ENCODE peak calls at places on chromosomes 13 and 19, in four cellular contexts. N is K562, P is HepG2, D is GM12878. C is an unnamed sample.

GRCh38 chr19:49676136-49676689 is 858 bp upstream of the PRMT1 start:
- DNase-seq in N (peak; percentile 74), P (peak; percentile 80), D (peak; percentile 84), C (peak; percentile 94)

GRCh38 chr13:92827503-92827902 is 399.1 kb upstream of the GPC6 start:
- DNase-seq in N (no peak), P (no peak), D (no peak), C (no peak)

GRCh38 chr13:67355791-67356190 is 125.7 kb upstream of the PCDH9 start:
- DNase-seq in N (no peak), P (no peak), D (no peak), C (no peak)

GRCh38 chr13:99601535-99601934 is 100.3 kb downstream of the TM9SF2 start:
- DNase-seq in N (no peak), P (no peak), D (no peak), C (no peak)

GRCh38 chr13:44653261-44653660 is 77.1 kb upstream of the TSC22D1 start:
- DNase-seq in N (no peak), P (no peak), D (no peak), C (no peak)

GRCh38 chr19:16825312-16826168 is 3.7 kb upstream of the SIN3B start:
- DNase-seq in N (no peak), P (no peak), D (no peak), C (peak; percentile 83)

GRCh38 chr13:22278336-22278929 is 607.6 kb downstream of the FGF9 start:
- DNase-seq in N (no peak), P (peak; percentile 2), D (peak; percentile 43), C (peak; percentile 71)

GRCh38 chr13:29537736-29538624 is 57.5 kb downstream of the SLC7A1 start:
- DNase-seq in N (no peak), P (no peak), D (no peak), C (no peak)

GRCh38 chr13:42544246-42544915 is 29.6 kb upstream of the TNFSF11 start:
- DNase-seq in N (no peak), P (no peak), D (no peak), C (no peak)

GRCh38 chr19:41319500-41320184 is 9.7 kb downstream of the CCDC97 start:
- DNase-seq in N (no peak), P (no peak), D (no peak), C (no peak)

GRCh38 chr13:23824355-23824754 is 64.8 kb downstream of the MIPEP start:
- DNase-seq in N (no peak), P (no peak), D (no peak), C (no peak)

GRCh38 chr13:103282571-103283450 is 216.6 kb upstream of the SLC10A2 start:
- DNase-seq in N (no peak), P (no peak), D (no peak), C (no peak)

GRCh38 chr13:31094331-31095015 is 67.2 kb downstream of the HSPH1 start:
- DNase-seq in N (no peak), P (no peak), D (no peak), C (no peak)

GRCh38 chr13:43054803-43055802 is 31.7 kb downstream of the DNAJC15 start:
- DNase-seq in N (no peak), P (peak; percentile 75), D (no peak), C (peak; percentile 87)

GRCh38 chr13:113034451-113035208 is 65.6 kb downstream of the MCF2L start:
- DNase-seq in N (peak; percentile 44), P (peak; percentile 52), D (no peak), C (peak; percentile 81)

GRCh38 chr13:23372264-23372905 is 61.1 kb downstream of the SACS start:
- DNase-seq in N (no peak), P (no peak), D (no peak), C (no peak)

GRCh38 chr19:30879225-30879624 is 470.0 kb downstream of the TSHZ3 start:
- DNase-seq in N (no peak), P (no peak), D (no peak), C (no peak)

GRCh38 chr19:44684892-44685847 is 13.8 kb upstream of the CEACAM16 start:
- DNase-seq in N (peak; percentile 24), P (peak; percentile 37), D (no peak), C (peak; percentile 60)

GRCh38 chr19:33794578-33795369 is 1.9 kb upstream of the KCTD15 start:
- DNase-seq in N (no peak), P (no peak), D (no peak), C (peak; percentile 69)

GRCh38 chr13:108957369-108958012 is 328.1 kb downstream of the MYO16 start:
- DNase-seq in N (no peak), P (no peak), D (no peak), C (peak; percentile 22)

GRCh38 chr19:24052811-24053210 is 34.2 kb upstream of the ZNF254 start:
- DNase-seq in N (no peak), P (no peak), D (no peak), C (no peak)

GRCh38 chr19:3343619-3344502 is 22.5 kb upstream of the NFIC start:
- DNase-seq in N (peak; percentile 95), P (peak; percentile 86), D (no peak), C (peak; percentile 66)

GRCh38 chr13:57629821-57630235 is 1.7 kb upstream of the PCDH17 start:
- DNase-seq in N (peak; percentile 11), P (no peak), D (no peak), C (peak; percentile 99)

GRCh38 chr19:33260628-33261418 is 35.2 kb upstream of the SLC7A10 start:
- DNase-seq in N (no peak), P (no peak), D (no peak), C (no peak)

GRCh38 chr13:91142572-91142971 is 204.9 kb upstream of the MIR17HG start:
- DNase-seq in N (no peak), P (no peak), D (no peak), C (no peak)

GRCh38 chr13:30832845-30833332 is 73.2 kb upstream of the MEDAG start:
- DNase-seq in N (peak; percentile 15), P (peak; percentile 97), D (no peak), C (peak; percentile 33)

GRCh38 chr13:104937881-104938280 is 1597.6 kb downstream of the EFNB2 start:
- DNase-seq in N (no peak), P (no peak), D (no peak), C (no peak)
- TF ChIP-seq JUNB in N (no peak), P (no peak), D (no peak), C (no peak)

GRCh38 chr13:94703721-94704314 is 8.5 kb downstream of the SOX21 start:
- DNase-seq in N (no peak), P (no peak), D (no peak), C (peak; percentile 25)
- TF ChIP-seq EZH2 in N (no peak), P (peak; percentile 85), D (no peak), C (peak; percentile 78)

GRCh38 chr13:73893833-73894232 is 240.4 kb downstream of the KLF12 start:
- DNase-seq in N (no peak), P (no peak), D (no peak), C (no peak)
- H3K79me2 ChIP-seq in N (no peaks in the 10 kb centered on the region), P (no peaks in the 10 kb centered on the region), D (no peaks in the 10 kb centered on the region), C (no peaks in the 10 kb centered on the region)

DNA sequence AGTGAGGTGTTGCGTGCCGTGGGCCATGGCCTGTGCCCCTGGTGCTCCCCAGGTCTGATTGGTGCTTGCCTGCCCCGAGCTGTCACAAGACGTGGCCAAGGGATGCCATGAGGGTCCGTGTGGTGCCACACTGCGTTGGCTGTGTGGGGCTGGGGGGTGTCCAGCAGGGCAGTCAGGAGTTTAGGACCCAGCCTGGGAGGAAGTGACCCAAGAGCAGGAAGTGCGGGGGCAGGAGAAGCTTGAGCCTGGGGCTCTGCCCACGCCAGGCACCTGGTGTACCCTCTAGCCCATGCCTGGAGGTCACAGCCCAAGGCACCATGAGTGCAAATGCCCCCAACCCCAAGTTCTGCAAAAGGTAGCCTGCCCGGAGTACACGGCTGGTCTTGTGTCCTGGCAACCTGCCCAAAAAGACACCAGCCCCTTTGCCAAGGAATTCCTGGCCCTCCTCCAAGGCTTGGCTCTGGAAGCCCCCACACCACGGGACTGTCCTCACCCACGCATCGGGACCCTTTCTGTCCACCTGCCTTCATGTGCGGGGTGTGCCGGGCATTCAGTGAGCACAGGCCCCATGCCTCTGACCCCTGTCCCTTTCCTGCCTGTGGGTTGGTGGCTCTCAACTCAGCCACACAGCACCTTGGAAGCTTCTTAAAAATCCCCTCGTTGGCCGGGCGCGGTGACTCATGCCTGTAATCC is 24.9 kb downstream of the MPND start:
- DNase-seq in N (no peak), P (no peak), D (no peak), C (no peak)
- TF ChIP-seq JUNB in N (no peak), P (no peak), D (no peak), C (no peak)

GRCh38 chr13:52847682-52848432 is 583 bp downstream of the PCDH8 start:
- DNase-seq in N (no peak), P (no peak), D (no peak), C (peak; percentile 33)

GRCh38 chr13:52848455-52849190 is at the start of gene PCDH8:
- DNase-seq in N (no peak), P (no peak), D (no peak), C (peak; percentile 96)

GRCh38 chr13:52850396-52851152 is 2.1 kb upstream of the PCDH8 start:
- DNase-seq in N (peak; percentile 6), P (peak; percentile 25), D (no peak), C (peak; percentile 96)

GRCh38 chr13:52851153-52851962 is 2.9 kb upstream of the PCDH8 start:
- DNase-seq in N (no peak), P (peak; percentile 7), D (peak; percentile 46), C (peak; percentile 89)

GRCh38 chr13:52849727-52850395 is 1.4 kb upstream of the PCDH8 start:
- DNase-seq in N (no peak), P (no peak), D (no peak), C (peak; percentile 54)
- TF ChIP-seq EZH2 in N (no peak), P (no peak), D (no peak), C (peak; percentile 52)

DNA sequence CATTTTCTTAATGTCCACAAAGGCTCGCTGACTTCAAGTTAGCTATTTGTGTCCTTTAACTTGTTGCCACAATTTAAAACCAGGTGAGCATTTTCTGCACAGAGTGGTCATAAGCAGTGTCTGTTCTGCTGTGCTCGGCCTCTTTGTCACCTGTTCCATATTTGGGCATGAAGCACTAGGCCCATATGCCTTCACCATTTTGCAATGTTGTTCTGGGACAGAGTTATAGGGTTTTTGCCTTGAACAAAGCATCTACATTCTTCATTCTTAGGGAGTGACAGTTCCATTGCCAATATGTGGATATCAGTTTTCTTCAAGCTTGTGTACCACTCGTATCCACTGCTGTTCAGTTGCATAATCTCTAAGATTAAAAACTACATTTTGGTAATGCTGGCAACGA is 56.1 kb downstream of the LRCH1 start:
- DNase-seq in N (no peak), P (peak; percentile 13), D (no peak), C (no peak)
- H3K79me2 ChIP-seq in N (peaks cover 17% of the 10 kb centered on the region), P (peaks cover 56% of the 10 kb centered on the region), D (peaks cover 97% of the 10 kb centered on the region), C (peaks cover 52% of the 10 kb centered on the region)

DNA sequence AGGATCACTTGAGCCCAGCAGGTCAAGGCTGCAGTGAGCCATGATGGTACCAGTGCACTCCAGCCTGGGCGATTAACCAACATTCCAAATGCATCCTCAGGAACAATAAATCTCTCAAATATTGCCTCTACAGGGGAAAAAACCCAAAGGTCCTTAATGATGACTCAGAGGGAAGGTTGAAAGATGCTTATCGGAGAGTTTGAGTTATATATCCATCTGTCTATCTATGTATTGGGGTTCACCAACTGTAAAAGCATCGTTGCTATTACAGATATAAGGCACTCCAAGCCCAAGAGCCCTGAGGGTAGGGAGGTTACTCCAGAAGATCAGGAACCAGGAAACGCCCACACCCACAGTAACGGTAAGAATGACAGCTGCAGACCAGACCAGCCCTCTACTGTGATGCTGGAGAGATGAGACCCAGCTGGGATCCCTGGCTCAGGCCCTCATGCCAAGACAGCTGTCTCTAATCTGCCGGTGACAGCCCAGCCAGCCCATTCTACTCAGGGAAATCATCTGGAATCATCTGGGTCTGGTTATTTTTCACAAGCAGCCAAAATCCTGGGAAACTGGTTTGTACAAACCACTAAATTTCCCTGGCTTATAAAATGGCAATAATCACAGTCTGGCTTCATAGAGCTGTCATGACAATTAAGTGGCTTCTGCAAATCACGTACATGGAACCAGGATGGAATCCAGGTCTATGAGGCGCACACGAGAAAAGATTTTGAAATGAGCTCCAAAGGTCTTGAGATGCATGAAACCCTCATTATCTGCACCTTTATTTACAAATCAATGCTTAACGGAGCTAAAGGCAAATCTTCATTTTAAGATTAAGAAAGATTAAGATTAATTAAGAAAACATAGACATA is 23.8 kb downstream of the TEX101 start:
- DNase-seq in N (no peak), P (no peak), D (no peak), C (no peak)
- TF ChIP-seq JUNB in N (no peak), P (no peak), D (no peak), C (no peak)